ENCODE peak calls at places on chromosomes 2 and 18, in four cellular contexts. One of them, this sample, is unnamed.

GRCh38 chr2:237743561-237744269 is 54.9 kb upstream of the RBM44 start:
- DNase-seq in GM12878: no peak
- DNase-seq in HepG2: peak; percentile 97
- DNase-seq in K562: no peak
- DNase-seq in this sample: no peak

GRCh38 chr2:68806511-68807109 is 64.6 kb downstream of the BMP10 start:
- DNase-seq in HepG2: no peak
- DNase-seq in K562: no peak
- DNase-seq in GM12878: no peak
- DNase-seq in this sample: no peak

GRCh38 chr2:38509322-38509946 is 93.3 kb downstream of the HNRNPLL start:
- DNase-seq in GM12878: no peak
- DNase-seq in HepG2: no peak
- DNase-seq in K562: no peak
- DNase-seq in this sample: no peak

GRCh38 chr2:30421551-30422436 is 25.3 kb upstream of the LCLAT1 start:
- DNase-seq in HepG2: no peak
- DNase-seq in GM12878: peak; percentile 28
- DNase-seq in K562: no peak
- DNase-seq in this sample: no peak

GRCh38 chr2:239470151-239470900 is 69.5 kb upstream of the HDAC4 start:
- DNase-seq in K562: no peak
- DNase-seq in GM12878: no peak
- DNase-seq in HepG2: no peak
- DNase-seq in this sample: no peak

GRCh38 chr2:95333888-95334338 is 36.8 kb downstream of the KCNIP3 start:
- DNase-seq in K562: no peak
- DNase-seq in HepG2: no peak
- DNase-seq in GM12878: no peak
- DNase-seq in this sample: no peak

GRCh38 chr2:61272421-61273070 is 110.6 kb downstream of the C2orf74 start:
- DNase-seq in K562: no peak
- DNase-seq in GM12878: no peak
- DNase-seq in HepG2: no peak
- DNase-seq in this sample: no peak

GRCh38 chr18:49162226-49162848 is 211.6 kb upstream of the SMAD7 start:
- DNase-seq in K562: no peak
- DNase-seq in HepG2: no peak
- DNase-seq in GM12878: peak; percentile 68
- DNase-seq in this sample: no peak

GRCh38 chr2:181745796-181746540 is 65.7 kb upstream of the NEUROD1 start:
- DNase-seq in HepG2: no peak
- DNase-seq in K562: no peak
- DNase-seq in GM12878: no peak
- DNase-seq in this sample: no peak

GRCh38 chr2:181741756-181742155 is 61.4 kb upstream of the NEUROD1 start:
- DNase-seq in HepG2: no peak
- DNase-seq in K562: no peak
- DNase-seq in GM12878: no peak
- DNase-seq in this sample: no peak

GRCh38 chr2:181743723-181744031 is 63.4 kb upstream of the NEUROD1 start:
- DNase-seq in HepG2: no peak
- DNase-seq in K562: no peak
- DNase-seq in GM12878: no peak
- DNase-seq in this sample: no peak

GRCh38 chr2:181742361-181742760 is 62.0 kb upstream of the NEUROD1 start:
- DNase-seq in GM12878: no peak
- DNase-seq in K562: no peak
- DNase-seq in HepG2: no peak
- DNase-seq in this sample: no peak

GRCh38 chr2:181742908-181743722 is 62.8 kb upstream of the NEUROD1 start:
- DNase-seq in K562: no peak
- DNase-seq in GM12878: peak; percentile 17
- DNase-seq in HepG2: peak; percentile 66
- DNase-seq in this sample: no peak
- TF ChIP-seq CBFB in K562: no peak
- TF ChIP-seq CBFB in GM12878: no peak
- TF ChIP-seq CBFB in HepG2: no peak
- TF ChIP-seq CBFB in this sample: no peak

GRCh38 chr2:122736279-122736678 is 980.8 kb downstream of the TSN start:
- DNase-seq in HepG2: no peak
- DNase-seq in K562: no peak
- DNase-seq in GM12878: no peak
- DNase-seq in this sample: no peak
- TF ChIP-seq CBFB in HepG2: no peak
- TF ChIP-seq CBFB in K562: no peak
- TF ChIP-seq CBFB in GM12878: no peak
- TF ChIP-seq CBFB in this sample: no peak

DNA sequence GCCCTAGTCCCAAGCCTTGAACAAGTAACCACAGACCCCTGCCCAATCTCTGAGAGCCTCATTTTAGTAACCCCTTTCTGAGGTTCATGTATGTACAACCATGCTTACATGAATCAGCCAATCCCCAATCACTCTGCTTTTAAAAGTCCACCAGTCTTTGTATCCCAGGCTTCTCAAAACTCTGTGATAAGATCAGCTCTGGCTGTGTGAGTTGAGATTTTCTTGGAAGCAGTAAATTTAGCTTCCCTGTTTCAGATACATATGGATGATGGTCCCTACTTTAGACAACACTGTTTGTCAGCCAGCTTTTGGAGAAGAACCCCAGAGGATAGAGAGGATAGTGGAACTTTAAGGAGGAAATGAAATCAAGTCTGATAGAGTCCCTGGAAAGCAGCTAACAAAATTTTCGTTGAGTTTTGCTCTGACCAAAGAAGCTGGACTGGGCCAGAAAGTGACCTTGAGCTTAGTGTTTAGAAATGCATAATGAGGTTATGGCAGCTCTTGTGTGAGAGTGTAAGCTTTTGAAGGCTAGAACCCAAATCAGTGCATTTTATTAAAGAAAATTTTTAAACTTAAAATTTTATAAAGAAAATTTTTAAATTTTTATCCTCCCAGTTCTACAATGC is 3.7 kb downstream of the ADNP2 start:
- DNase-seq in GM12878: no peak
- DNase-seq in K562: peak; percentile 15
- DNase-seq in HepG2: peak; percentile 29
- DNase-seq in this sample: no peak
- TF ChIP-seq CBFB in GM12878: no peak
- TF ChIP-seq CBFB in K562: no peak
- TF ChIP-seq CBFB in HepG2: no peak
- TF ChIP-seq CBFB in this sample: no peak

GRCh38 chr2:40123746-40124145 is 328.1 kb downstream of the SLC8A1 start:
- DNase-seq in HepG2: no peak
- DNase-seq in GM12878: no peak
- DNase-seq in K562: no peak
- DNase-seq in this sample: no peak
- TF ChIP-seq CBFB in HepG2: no peak
- TF ChIP-seq CBFB in GM12878: no peak
- TF ChIP-seq CBFB in K562: no peak
- TF ChIP-seq CBFB in this sample: no peak

GRCh38 chr2:231552752-231553151 is 22.5 kb upstream of the NMUR1 start:
- DNase-seq in K562: no peak
- DNase-seq in HepG2: no peak
- DNase-seq in GM12878: no peak
- DNase-seq in this sample: no peak
- TF ChIP-seq CBFB in K562: no peak
- TF ChIP-seq CBFB in HepG2: no peak
- TF ChIP-seq CBFB in GM12878: no peak
- TF ChIP-seq CBFB in this sample: no peak

DNA sequence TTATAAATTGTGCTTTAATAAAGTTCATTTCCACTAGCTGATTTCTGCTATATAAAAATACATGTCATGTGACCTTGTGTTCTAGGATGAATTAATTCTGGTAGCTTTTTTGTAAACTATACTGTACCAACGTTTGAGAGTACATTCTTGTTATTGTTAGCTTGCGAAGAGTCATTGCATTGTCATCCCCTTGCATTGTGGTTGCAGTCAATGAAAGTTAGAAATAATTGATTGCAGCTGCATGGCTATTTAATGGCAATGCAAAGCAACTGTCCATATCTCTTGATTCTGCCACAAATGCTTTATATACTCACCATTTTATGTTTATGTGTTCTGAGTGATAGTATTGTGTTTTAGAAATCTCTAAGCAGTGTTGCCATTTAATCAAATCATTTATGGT is 91.6 kb downstream of the ZNF407 start:
- DNase-seq in K562: no peak
- DNase-seq in GM12878: no peak
- DNase-seq in HepG2: no peak
- DNase-seq in this sample: no peak
- TF ChIP-seq CBFB in K562: no peak
- TF ChIP-seq CBFB in GM12878: no peak
- TF ChIP-seq CBFB in HepG2: no peak
- TF ChIP-seq CBFB in this sample: no peak

GRCh38 chr2:189177441-189177840 is 2.1 kb downstream of the COL5A2 start:
- DNase-seq in K562: no peak
- DNase-seq in HepG2: no peak
- DNase-seq in GM12878: no peak
- DNase-seq in this sample: no peak

GRCh38 chr2:189178726-189179606 is 595 bp downstream of the COL5A2 start:
- DNase-seq in K562: no peak
- DNase-seq in GM12878: no peak
- DNase-seq in HepG2: no peak
- DNase-seq in this sample: no peak

GRCh38 chr2:189178007-189178406 is 1.6 kb downstream of the COL5A2 start:
- DNase-seq in HepG2: no peak
- DNase-seq in GM12878: no peak
- DNase-seq in K562: no peak
- DNase-seq in this sample: no peak

GRCh38 chr2:189179607-189179979 is at the start of gene COL5A2:
- DNase-seq in GM12878: no peak
- DNase-seq in K562: no peak
- DNase-seq in HepG2: no peak
- DNase-seq in this sample: no peak

GRCh38 chr2:189175869-189176431 is 3.6 kb downstream of the COL5A2 start:
- DNase-seq in GM12878: no peak
- DNase-seq in HepG2: no peak
- DNase-seq in K562: no peak
- DNase-seq in this sample: no peak
- TF ChIP-seq CBFB in GM12878: no peak
- TF ChIP-seq CBFB in HepG2: no peak
- TF ChIP-seq CBFB in K562: no peak
- TF ChIP-seq CBFB in this sample: no peak

DNA sequence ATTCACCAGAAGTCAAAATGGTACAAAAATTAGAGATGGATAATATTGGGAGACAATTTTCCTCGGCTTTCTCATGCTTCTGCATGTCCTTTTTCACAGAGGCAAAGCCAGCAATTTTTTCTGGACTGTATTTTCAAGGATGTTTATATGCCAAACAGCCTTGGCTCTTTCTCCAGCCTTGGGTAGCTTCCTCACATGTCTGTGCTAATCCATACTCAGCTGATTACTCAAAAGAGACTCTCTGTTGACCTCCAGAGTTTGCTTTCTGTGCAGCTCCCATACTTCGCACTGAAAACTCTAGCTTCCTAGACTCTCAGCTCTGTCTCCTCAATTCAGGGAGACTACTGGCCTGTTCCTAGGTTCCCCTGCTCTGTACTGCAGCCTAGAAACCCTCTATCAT is 10.6 kb downstream of the C18orf63 start:
- DNase-seq in K562: no peak
- DNase-seq in HepG2: no peak
- DNase-seq in GM12878: no peak
- DNase-seq in this sample: no peak
- TF ChIP-seq CBFB in K562: no peak
- TF ChIP-seq CBFB in HepG2: no peak
- TF ChIP-seq CBFB in GM12878: no peak
- TF ChIP-seq CBFB in this sample: no peak

DNA sequence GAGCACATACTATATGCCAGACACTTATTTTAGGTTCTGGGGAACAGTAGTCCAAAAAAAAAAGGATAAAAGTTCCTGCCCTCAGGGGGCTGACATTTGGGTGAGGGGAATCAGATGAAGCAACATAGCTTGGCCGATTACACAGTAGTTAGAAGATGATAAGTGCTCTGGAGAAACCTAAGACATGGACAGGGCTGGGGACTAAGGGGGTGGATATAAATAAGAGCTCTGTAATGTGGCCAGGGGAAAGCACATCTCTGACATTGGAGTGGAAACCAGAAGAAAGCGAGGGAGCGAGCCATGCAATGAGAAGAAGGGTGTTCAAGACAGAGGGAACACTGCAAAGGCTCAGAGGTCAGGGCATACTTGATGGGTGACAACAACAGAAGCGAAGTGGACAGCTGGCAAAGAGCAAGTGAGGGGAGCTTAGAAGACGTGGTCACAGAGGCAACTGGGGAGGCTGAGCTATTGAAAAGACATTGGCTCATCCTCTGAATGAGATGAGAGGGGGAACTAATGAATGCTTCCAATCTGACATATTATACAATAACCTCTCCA is 11.4 kb downstream of the TMEM182 start:
- DNase-seq in HepG2: no peak
- DNase-seq in GM12878: no peak
- DNase-seq in K562: no peak
- DNase-seq in this sample: no peak
- TF ChIP-seq CBFB in HepG2: no peak
- TF ChIP-seq CBFB in GM12878: no peak
- TF ChIP-seq CBFB in K562: no peak
- TF ChIP-seq CBFB in this sample: no peak

GRCh38 chr2:9586465-9586864 is 30.8 kb upstream of the ADAM17 start:
- DNase-seq in K562: no peak
- DNase-seq in HepG2: no peak
- DNase-seq in GM12878: no peak
- DNase-seq in this sample: no peak

GRCh38 chr2:9594361-9595063 is 36.3 kb downstream of the YWHAQ start:
- DNase-seq in K562: no peak
- DNase-seq in HepG2: peak; percentile 16
- DNase-seq in GM12878: no peak
- DNase-seq in this sample: no peak

GRCh38 chr2:9593936-9594335 is 36.9 kb downstream of the YWHAQ start:
- DNase-seq in GM12878: no peak
- DNase-seq in HepG2: no peak
- DNase-seq in K562: no peak
- DNase-seq in this sample: no peak

GRCh38 chr2:9592699-9593098 is 37.1 kb upstream of the ADAM17 start:
- DNase-seq in GM12878: no peak
- DNase-seq in K562: no peak
- DNase-seq in HepG2: no peak
- DNase-seq in this sample: no peak

DNA sequence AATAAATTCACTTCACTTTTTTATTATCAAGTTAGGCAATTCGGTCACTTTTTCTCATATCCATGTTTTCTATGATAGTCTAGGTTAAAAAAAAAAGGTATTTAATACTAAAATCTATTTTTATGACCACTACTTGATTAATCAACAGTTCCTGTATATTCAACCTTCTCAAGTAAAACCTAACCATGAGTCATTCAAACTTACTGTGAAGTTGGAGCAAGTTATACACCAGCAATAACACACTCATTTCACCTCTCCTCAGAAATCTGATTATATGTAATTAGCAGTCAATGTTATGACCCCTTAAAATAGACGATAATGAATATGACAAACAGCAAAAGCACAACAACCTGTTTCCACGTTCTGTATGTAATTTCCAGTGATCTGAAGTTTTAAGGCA is 35.0 kb upstream of the ADAM17 start:
- DNase-seq in GM12878: no peak
- DNase-seq in K562: no peak
- DNase-seq in HepG2: no peak
- DNase-seq in this sample: no peak
- TF ChIP-seq CBFB in GM12878: no peak
- TF ChIP-seq CBFB in K562: no peak
- TF ChIP-seq CBFB in HepG2: no peak
- TF ChIP-seq CBFB in this sample: no peak